ENCODE peak calls at places on chromosomes 3 and 15, in seven cellular contexts. C is hepatocyte, X is GM23248, F is OCI-LY7, H is astrocyte, M is neuronal stem cell, P is mesendoderm. L is an unnamed sample.

GRCh38 chr3:37855363-37855970 is 6.2 kb upstream of the CTDSPL start:
- DNase-seq in C (peak; percentile 88), X (peak; percentile 77), M (peak; percentile 71), P (peak; percentile 74), F (peak; percentile 72), H (peak; percentile 24), L (peak; percentile 84)

GRCh38 chr3:159762238-159762637 is 226.4 kb upstream of the IL12A start:
- DNase-seq in M (no peak), P (peak; percentile 72), X (peak; percentile 61), F (no peak), C (no peak), H (peak; percentile 49), L (no peak)

GRCh38 chr3:129793947-129794318 is 99.6 kb downstream of the TMCC1 start:
- DNase-seq in M (peak; percentile 51), C (peak; percentile 9), F (peak; percentile 37), P (peak; percentile 61), H (no peak), X (peak; percentile 30), L (peak; percentile 69)

GRCh38 chr3:65080432-65080831 is 392.6 kb upstream of the ADAMTS9 start:
- DNase-seq in P (peak; percentile 62), M (no peak), X (peak; percentile 4), C (peak; percentile 21), H (no peak), F (no peak), L (no peak)

GRCh38 chr3:164194842-164195241 is 883.5 kb downstream of the SI start:
- DNase-seq in C (no peak), M (no peak), F (no peak), P (peak; percentile 51), H (no peak), X (no peak), L (no peak)

GRCh38 chr15:40301467-40302179 is 6.1 kb downstream of the PLCB2 start:
- DNase-seq in P (peak; percentile 85), F (no peak), M (no peak), H (no peak), C (no peak), X (no peak), L (no peak)

GRCh38 chr15:100140527-100141303 is 201.1 kb downstream of the ADAMTS17 start:
- DNase-seq in P (no peak), H (no peak), C (no peak), X (no peak), M (no peak), F (no peak), L (no peak)

GRCh38 chr3:54888162-54888561 is 39.7 kb downstream of the LRTM1 start:
- DNase-seq in H (no peak), X (no peak), P (no peak), C (no peak), F (no peak), M (no peak), L (no peak)

GRCh38 chr15:43121863-43122262 is 11.5 kb upstream of the TMEM62 start:
- DNase-seq in X (no peak), M (no peak), H (no peak), P (no peak), C (no peak), F (no peak), L (no peak)
- H3K4me2 ChIP-seq in X (peak overlapping the region; percentile 99), M (no peak overlapping the region), H (no peak overlapping the region), P (no peak overlapping the region), C (no peak overlapping the region), F (no peak overlapping the region), L (no peak overlapping the region)

DNA sequence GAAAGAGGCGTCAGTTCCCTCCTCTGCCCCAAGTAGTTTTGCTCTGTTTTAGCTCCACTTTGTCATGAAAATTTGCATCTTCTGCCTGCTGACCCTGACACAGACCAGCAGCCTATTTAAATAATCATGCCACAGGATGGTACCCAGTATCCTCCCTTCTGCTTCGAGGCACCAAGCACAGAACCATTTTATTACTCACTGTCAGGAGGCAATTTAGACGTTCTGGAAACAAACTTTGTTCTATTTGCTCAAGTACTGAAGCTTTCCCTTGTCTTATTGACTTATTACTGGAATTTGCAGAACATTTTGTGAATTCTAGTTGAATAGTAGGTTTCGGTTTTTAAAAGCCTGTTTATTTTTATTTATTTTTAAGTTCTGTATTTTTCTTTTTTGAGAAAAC is 279.6 kb upstream of the GADL1 start:
- DNase-seq in C (no peak), H (no peak), P (no peak), X (no peak), F (no peak), M (no peak), L (no peak)
- H3K4me2 ChIP-seq in C (no peak overlapping the region), H (no peak overlapping the region), P (no peak overlapping the region), X (no peak overlapping the region), F (peak overlapping the region; percentile 8), M (no peak overlapping the region), L (no peak overlapping the region)

GRCh38 chr3:179436517-179436916 is 14.8 kb downstream of the GNB4 start:
- DNase-seq in X (no peak), F (no peak), P (no peak), C (no peak), M (no peak), H (no peak), L (no peak)
- H3K4me2 ChIP-seq in X (no peak overlapping the region), F (no peak overlapping the region), P (no peak overlapping the region), C (no peak overlapping the region), M (no peak overlapping the region), H (no peak overlapping the region), L (no peak overlapping the region)

GRCh38 chr3:157948605-157949383 is 157.4 kb downstream of the SHOX2 start:
- DNase-seq in X (no peak), H (no peak), C (no peak), M (no peak), F (no peak), P (no peak), L (no peak)
- H3K4me2 ChIP-seq in X (no peak overlapping the region), H (no peak overlapping the region), C (no peak overlapping the region), M (no peak overlapping the region), F (no peak overlapping the region), P (no peak overlapping the region), L (no peak overlapping the region)